ENCODE peak calls at places on chromosomes 3 and 15, in five cellular contexts. Y is GM23248, I is GM23338, O is neural progenitor cell, V is mammary epithelial cell. M is an unnamed sample.

GRCh38 chr3:140733623-140734022 is 55.8 kb downstream of the TRIM42 start:
- DNase-seq in Y (no peak), I (no peak), O (no peak), V (no peak), M (no peak)

GRCh38 chr3:30659270-30660127 is 53.1 kb downstream of the TGFBR2 start:
- DNase-seq in Y (peak), I (no peak), O (no peak), V (peak), M (peak)

GRCh38 chr3:187017511-187018230 is 87.3 kb downstream of the ST6GAL1 start:
- DNase-seq in Y (no peak), I (no peak), O (no peak), V (no peak), M (no peak)

GRCh38 chr3:49720383-49721164 is 1.1 kb upstream of the AMIGO3 start:
- DNase-seq in Y (no peak), I (no peak), O (no peak), V (no peak), M (no peak)

GRCh38 chr3:4880850-4881249 is 98.4 kb upstream of the BHLHE40 start:
- DNase-seq in Y (peak), I (no peak), O (no peak), V (no peak), M (no peak)

GRCh38 chr3:174206607-174207192 is 652.4 kb upstream of the NAALADL2 start:
- DNase-seq in Y (peak), I (peak), O (peak), V (no peak), M (no peak)

GRCh38 chr3:111325160-111325707 is 216.8 kb upstream of the CD96 start:
- DNase-seq in Y (peak), I (no peak), O (no peak), V (no peak), M (no peak)

GRCh38 chr3:71095511-71096305 is 487.8 kb downstream of the FOXP1 start:
- DNase-seq in Y (peak), I (no peak), O (no peak), V (no peak), M (no peak)

GRCh38 chr15:50873935-50874353 is 34.5 kb upstream of the AP4E1 start:
- DNase-seq in Y (no peak), I (no peak), O (no peak), V (no peak), M (no peak)

GRCh38 chr3:134487406-134487805 is 1.5 kb downstream of the CEP63 start:
- DNase-seq in Y (no peak), I (no peak), O (no peak), V (no peak), M (no peak)

GRCh38 chr3:106805625-106806024 is 571.6 kb upstream of the CCDC54 start:
- DNase-seq in Y (no peak), I (no peak), O (no peak), V (no peak), M (no peak)

GRCh38 chr3:8650583-8651416 is 6.2 kb upstream of the SSUH2 start:
- DNase-seq in Y (no peak), I (no peak), O (no peak), V (no peak), M (no peak)

GRCh38 chr15:62605292-62605691 is 437.3 kb upstream of the TPM1 start:
- DNase-seq in Y (no peak), I (no peak), O (no peak), V (no peak), M (no peak)

GRCh38 chr3:179321585-179322322 is 1.1 kb upstream of the ZNF639 start:
- DNase-seq in Y (peak), I (peak), O (peak), V (peak), M (peak)

GRCh38 chr3:66140763-66141372 is 79.9 kb upstream of the SLC25A26 start:
- DNase-seq in Y (peak), I (no peak), O (no peak), V (peak), M (no peak)

GRCh38 chr15:45635763-45636292 is 999 bp downstream of the SQOR start:
- DNase-seq in Y (no peak), I (no peak), O (no peak), V (no peak), M (no peak)

DNA sequence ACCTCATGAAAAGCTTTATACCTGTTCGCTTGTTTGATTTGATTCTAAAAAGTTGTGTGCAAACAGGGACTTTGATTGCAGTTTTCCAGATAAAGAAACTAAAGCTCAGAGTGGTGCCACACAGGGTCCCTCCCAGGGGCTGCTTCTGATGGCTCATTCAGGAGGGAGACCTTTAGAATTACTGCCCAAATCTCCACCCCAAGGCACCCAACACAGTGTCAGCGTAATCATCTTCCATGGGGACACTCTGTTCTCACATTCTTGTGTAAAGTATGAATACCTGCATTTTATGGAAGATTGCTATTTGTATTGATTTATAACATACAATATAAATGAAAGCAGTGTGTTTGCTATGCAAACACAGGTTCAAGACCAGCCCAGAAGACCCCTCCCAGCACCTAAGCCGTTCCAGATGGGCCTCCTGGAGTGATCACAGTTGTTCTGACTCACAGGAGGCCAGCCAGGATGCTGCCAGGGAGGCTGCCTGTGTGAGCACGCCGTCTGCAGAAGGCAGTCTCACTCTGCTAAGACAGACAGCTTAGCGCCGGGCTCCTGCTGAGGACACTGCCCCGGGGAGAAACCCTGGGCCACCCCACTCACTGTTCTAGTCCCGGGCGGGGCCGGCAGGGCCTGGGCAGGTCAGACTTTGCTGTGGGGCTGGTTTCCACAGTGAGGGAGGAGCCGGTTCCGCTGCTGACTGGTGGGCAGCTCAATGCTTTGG is 185.6 kb downstream of the FAM43A start:
- DNase-seq in Y (peak), I (peak), O (peak), V (peak), M (peak)
- H2AFZ ChIP-seq in Y (peak), I (no peak), O (no peak), V (peak), M (no peak)

DNA sequence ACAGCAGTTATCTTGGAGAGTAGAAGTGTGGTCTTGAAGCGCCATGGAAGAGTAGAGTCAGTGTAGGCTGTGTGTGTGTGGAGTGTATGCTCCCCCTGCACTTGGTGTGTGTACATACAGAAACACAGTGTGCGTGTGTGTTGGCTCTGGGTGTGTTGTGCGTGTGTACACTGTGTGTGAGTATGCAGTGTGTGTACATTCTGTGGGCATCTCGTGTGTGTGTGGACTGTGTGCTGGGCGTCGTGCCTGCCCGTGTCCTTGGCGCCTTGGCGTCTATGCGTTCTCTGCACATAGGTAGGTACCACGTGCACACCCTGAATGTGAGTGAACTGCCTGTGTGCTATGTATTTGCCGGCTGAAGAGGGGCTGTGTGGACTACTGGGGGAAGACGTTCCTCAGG is 520 bp upstream of the ECE2 start:
- DNase-seq in Y (no peak), I (no peak), O (no peak), V (no peak), M (no peak)
- TF ChIP-seq EZH2 in Y (no peak), I (no peak), O (no peak), V (peak), M (peak)

GRCh38 chr3:59808431-59808830 is 758.6 kb upstream of the CFAP20DC start:
- DNase-seq in Y (no peak), I (no peak), O (no peak), V (no peak), M (no peak)
- H2AFZ ChIP-seq in Y (peak), I (no peak), O (no peak), V (no peak), M (no peak)

GRCh38 chr3:137970914-137971831 is 38.8 kb upstream of the CLDN18 start:
- DNase-seq in Y (peak), I (peak), O (peak), V (peak), M (peak)
- TF ChIP-seq EZH2 in Y (no peak), I (no peak), O (no peak), V (no peak), M (no peak)